ENCODE peak calls at places on chromosome 11, in five cellular contexts. One of them, this sample, is unnamed.

GRCh38 chr11:94183886-94184264 is 55.2 kb downstream of the PANX1 start:
- DNase-seq in EH: peak; percentile 47
- DNase-seq in NCI-H1694: no peak
- DNase-seq in thoracic aorta: no peak
- DNase-seq in hippocampal formation: no peak
- DNase-seq in this sample: peak; percentile 62

GRCh38 chr11:19711911-19712280 is 741 bp upstream of the NAV2 start:
- DNase-seq in EH: no peak
- DNase-seq in NCI-H1694: no peak
- DNase-seq in thoracic aorta: no peak
- DNase-seq in hippocampal formation: no peak
- DNase-seq in this sample: no peak

GRCh38 chr11:123742334-123742733 is 874 bp upstream of the ZNF202 start:
- DNase-seq in EH: no peak
- DNase-seq in NCI-H1694: no peak
- DNase-seq in thoracic aorta: no peak
- DNase-seq in hippocampal formation: no peak
- DNase-seq in this sample: peak; percentile 1

GRCh38 chr11:66912963-66913362 is 45.2 kb downstream of the PC start:
- DNase-seq in EH: no peak
- DNase-seq in NCI-H1694: no peak
- DNase-seq in thoracic aorta: no peak
- DNase-seq in hippocampal formation: peak; percentile 97
- DNase-seq in this sample: no peak

GRCh38 chr11:124285610-124286344 is 28.0 kb downstream of the OR8D1 start:
- DNase-seq in EH: peak; percentile 49
- DNase-seq in NCI-H1694: no peak
- DNase-seq in thoracic aorta: no peak
- DNase-seq in hippocampal formation: no peak
- DNase-seq in this sample: peak; percentile 84

GRCh38 chr11:69138265-69138664 is 17.5 kb upstream of the SMIM38 start:
- DNase-seq in EH: peak; percentile 81
- DNase-seq in NCI-H1694: no peak
- DNase-seq in thoracic aorta: no peak
- DNase-seq in hippocampal formation: no peak
- DNase-seq in this sample: peak; percentile 77

GRCh38 chr11:7494086-7494775 is 8.9 kb downstream of the OLFML1 start:
- DNase-seq in EH: no peak
- DNase-seq in NCI-H1694: no peak
- DNase-seq in thoracic aorta: no peak
- DNase-seq in hippocampal formation: no peak
- DNase-seq in this sample: no peak

GRCh38 chr11:122559734-122560382 is 95.7 kb upstream of the UBASH3B start:
- DNase-seq in EH: peak; percentile 8
- DNase-seq in NCI-H1694: no peak
- DNase-seq in thoracic aorta: no peak
- DNase-seq in hippocampal formation: no peak
- DNase-seq in this sample: peak; percentile 33

GRCh38 chr11:65890324-65891179 is at the start of gene CCDC85B:
- DNase-seq in EH: peak; percentile 97
- DNase-seq in NCI-H1694: peak; percentile 90
- DNase-seq in thoracic aorta: peak; percentile 95
- DNase-seq in hippocampal formation: peak; percentile 94
- DNase-seq in this sample: peak; percentile 95

GRCh38 chr11:29100967-29101366 is 915.9 kb downstream of the KCNA4 start:
- DNase-seq in EH: no peak
- DNase-seq in NCI-H1694: no peak
- DNase-seq in thoracic aorta: no peak
- DNase-seq in hippocampal formation: no peak
- DNase-seq in this sample: no peak

GRCh38 chr11:80462211-80462610 is 1021.4 kb upstream of the TENM4 start:
- DNase-seq in EH: no peak
- DNase-seq in NCI-H1694: no peak
- DNase-seq in thoracic aorta: no peak
- DNase-seq in hippocampal formation: no peak
- DNase-seq in this sample: peak; percentile 1

GRCh38 chr11:39664023-39664422 is 1795.4 kb downstream of the LRRC4C start:
- DNase-seq in EH: no peak
- DNase-seq in NCI-H1694: no peak
- DNase-seq in thoracic aorta: no peak
- DNase-seq in hippocampal formation: no peak
- DNase-seq in this sample: no peak

GRCh38 chr11:112150517-112150916 is 13.4 kb downstream of the IL18 start:
- DNase-seq in EH: no peak
- DNase-seq in NCI-H1694: no peak
- DNase-seq in thoracic aorta: no peak
- DNase-seq in hippocampal formation: peak; percentile 71
- DNase-seq in this sample: no peak

GRCh38 chr11:19607656-19608360 is 104.8 kb upstream of the NAV2 start:
- DNase-seq in EH: peak; percentile 48
- DNase-seq in NCI-H1694: no peak
- DNase-seq in thoracic aorta: no peak
- DNase-seq in hippocampal formation: no peak
- DNase-seq in this sample: no peak

GRCh38 chr11:118514103-118514502 is 13.2 kb upstream of the TTC36 start:
- DNase-seq in EH: no peak
- DNase-seq in NCI-H1694: no peak
- DNase-seq in thoracic aorta: no peak
- DNase-seq in hippocampal formation: no peak
- DNase-seq in this sample: no peak

GRCh38 chr11:120317689-120318195 is 7.4 kb upstream of the TLCD5 start:
- DNase-seq in EH: no peak
- DNase-seq in NCI-H1694: no peak
- DNase-seq in thoracic aorta: no peak
- DNase-seq in hippocampal formation: no peak
- DNase-seq in this sample: no peak

GRCh38 chr11:58659910-58660570 is 37.6 kb downstream of the CNTF start:
- DNase-seq in EH: no peak
- DNase-seq in NCI-H1694: no peak
- DNase-seq in thoracic aorta: no peak
- DNase-seq in hippocampal formation: no peak
- DNase-seq in this sample: no peak